ENCODE peak calls at places on chromosomes 16 and 17, in six cellular contexts. Y, N, Q, E, D and R are unnamed samples.

GRCh38 chr16:3157229-3158013 is 22.6 kb downstream of the ZNF213 start:
- DNase-seq in Y (peak), N (peak), Q (no peak), E (peak), D (no peak), R (peak)

GRCh38 chr17:4220655-4221054 is 43.1 kb downstream of the ANKFY1 start:
- DNase-seq in Y (no peak), N (no peak), Q (no peak), E (no peak), D (no peak), R (no peak)

GRCh38 chr16:13988038-13988437 is 68.1 kb downstream of the ERCC4 start:
- DNase-seq in Y (no peak), N (no peak), Q (no peak), E (no peak), D (no peak), R (no peak)

GRCh38 chr17:64641499-64641898 is 20.6 kb downstream of the SMURF2 start:
- DNase-seq in Y (no peak), N (no peak), Q (no peak), E (peak), D (no peak), R (no peak)

GRCh38 chr17:48340916-48341315 is 89.1 kb downstream of the SKAP1 start:
- DNase-seq in Y (no peak), N (no peak), Q (no peak), E (no peak), D (no peak), R (no peak)

GRCh38 chr17:65297384-65297783 is 160.2 kb downstream of the RGS9 start:
- DNase-seq in Y (no peak), N (no peak), Q (no peak), E (no peak), D (no peak), R (no peak)

GRCh38 chr17:78357177-78357586 is 2.7 kb downstream of the SOCS3 start:
- DNase-seq in Y (no peak), N (no peak), Q (no peak), E (peak), D (no peak), R (no peak)

GRCh38 chr16:2520784-2521577 is 810 bp downstream of the AMDHD2 start:
- DNase-seq in Y (no peak), N (peak), Q (no peak), E (peak), D (no peak), R (no peak)

GRCh38 chr16:86823895-86824671 is 245.7 kb downstream of the FOXL1 start:
- DNase-seq in Y (no peak), N (no peak), Q (no peak), E (no peak), D (no peak), R (peak)

GRCh38 chr17:36824678-36825091 is 112.6 kb upstream of the LHX1 start:
- DNase-seq in Y (no peak), N (no peak), Q (no peak), E (no peak), D (no peak), R (no peak)

GRCh38 chr17:66564992-66565465 is 262.6 kb downstream of the PRKCA start:
- DNase-seq in Y (no peak), N (peak), Q (no peak), E (no peak), D (no peak), R (no peak)

GRCh38 chr16:55136356-55136755 is 187.6 kb upstream of the IRX6 start:
- DNase-seq in Y (no peak), N (no peak), Q (no peak), E (no peak), D (no peak), R (no peak)

GRCh38 chr17:56149266-56150036 is 3.8 kb upstream of the ANKFN1 start:
- DNase-seq in Y (no peak), N (no peak), Q (no peak), E (no peak), D (no peak), R (no peak)

GRCh38 chr17:74387365-74388218 is 20.3 kb downstream of the GPR142 start:
- DNase-seq in Y (no peak), N (no peak), Q (no peak), E (no peak), D (no peak), R (no peak)

GRCh38 chr17:69997332-69997731 is 77.7 kb upstream of the KCNJ16 start:
- DNase-seq in Y (no peak), N (no peak), Q (no peak), E (no peak), D (no peak), R (no peak)

GRCh38 chr17:80658821-80659220 is 114.2 kb downstream of the RPTOR start:
- DNase-seq in Y (no peak), N (no peak), Q (no peak), E (no peak), D (no peak), R (no peak)

GRCh38 chr16:2963611-2964415 is at the start of gene KREMEN2:
- DNase-seq in Y (peak), N (peak), Q (no peak), E (peak), D (no peak), R (no peak)

GRCh38 chr17:41421116-41421515 is 3.3 kb downstream of the KRT37 start:
- DNase-seq in Y (no peak), N (peak), Q (no peak), E (no peak), D (no peak), R (no peak)

GRCh38 chr16:75244844-75245758 is 6.3 kb downstream of the BCAR1 start:
- DNase-seq in Y (no peak), N (peak), Q (peak), E (peak), D (no peak), R (peak)

GRCh38 chr16:23578096-23578830 is 17.9 kb downstream of the NDUFAB1 start:
- DNase-seq in Y (no peak), N (no peak), Q (no peak), E (no peak), D (no peak), R (no peak)

GRCh38 chr17:17937958-17938357 is 34.2 kb downstream of the TOM1L2 start:
- DNase-seq in Y (no peak), N (no peak), Q (no peak), E (no peak), D (no peak), R (no peak)

GRCh38 chr17:17938388-17939107 is 33.7 kb downstream of the TOM1L2 start:
- DNase-seq in Y (no peak), N (no peak), Q (no peak), E (no peak), D (no peak), R (no peak)

GRCh38 chr17:17941015-17941414 is 31.2 kb downstream of the TOM1L2 start:
- DNase-seq in Y (no peak), N (no peak), Q (no peak), E (no peak), D (no peak), R (no peak)

GRCh38 chr17:17942846-17943245 is 29.4 kb downstream of the TOM1L2 start:
- DNase-seq in Y (no peak), N (no peak), Q (no peak), E (no peak), D (no peak), R (no peak)

GRCh38 chr17:17940451-17940911 is 31.7 kb downstream of the TOM1L2 start:
- DNase-seq in Y (no peak), N (no peak), Q (no peak), E (peak), D (no peak), R (no peak)
- TF ChIP-seq SIN3A in Y (no peak), N (no peak), Q (no peak), E (no peak), D (no peak), R (no peak)

GRCh38 chr16:11452298-11452697 is 107.0 kb downstream of the RMI2 start:
- DNase-seq in Y (no peak), N (no peak), Q (no peak), E (no peak), D (no peak), R (no peak)
- H3K27ac ChIP-seq in Y (no peak), N (no peak), Q (no peak), E (no peak), D (no peak), R (no peak)

GRCh38 chr17:57868007-57868774 is 18.3 kb upstream of the MRPS23 start:
- DNase-seq in Y (peak), N (peak), Q (peak), E (peak), D (peak), R (no peak)
- TF ChIP-seq SIN3A in Y (no peak), N (no peak), Q (no peak), E (peak), D (no peak), R (no peak)

GRCh38 chr16:27334192-27334764 is 20.5 kb downstream of the IL4R start:
- DNase-seq in Y (no peak), N (no peak), Q (no peak), E (no peak), D (no peak), R (no peak)

GRCh38 chr16:27333104-27333503 is 19.3 kb downstream of the IL4R start:
- DNase-seq in Y (no peak), N (no peak), Q (no peak), E (no peak), D (no peak), R (no peak)

GRCh38 chr16:27333549-27333948 is 19.8 kb downstream of the IL4R start:
- DNase-seq in Y (no peak), N (no peak), Q (no peak), E (no peak), D (no peak), R (no peak)

GRCh38 chr16:27330542-27330941 is 16.8 kb downstream of the IL4R start:
- DNase-seq in Y (no peak), N (no peak), Q (no peak), E (no peak), D (no peak), R (no peak)

GRCh38 chr16:27332105-27332504 is 18.3 kb downstream of the IL4R start:
- DNase-seq in Y (no peak), N (no peak), Q (no peak), E (no peak), D (no peak), R (no peak)
- H3K27ac ChIP-seq in Y (no peak), N (no peak), Q (no peak), E (no peak), D (no peak), R (no peak)

GRCh38 chr16:89122322-89122831 is 28.7 kb downstream of the ACSF3 start:
- DNase-seq in Y (no peak), N (no peak), Q (no peak), E (no peak), D (no peak), R (no peak)
- TF ChIP-seq SIN3A in Y (no peak), N (no peak), Q (no peak), E (no peak), D (no peak), R (no peak)

GRCh38 chr17:82351254-82351712 is 7.8 kb upstream of the TEX19 start:
- DNase-seq in Y (no peak), N (no peak), Q (no peak), E (no peak), D (no peak), R (no peak)
- H3K27ac ChIP-seq in Y (no peak), N (peak), Q (no peak), E (no peak), D (no peak), R (no peak)